ENCODE peak calls at places on chromosomes 6 and 20, in six cellular contexts. D is WTC11, W is K562, K is H1, Z is HepG2, E is GM12878. A is an unnamed sample.

GRCh38 chr20:63619086-63619485 is 7.8 kb downstream of the GMEB2 start:
- DNase-seq in D (no peak), W (no peak), K (no peak), Z (no peak), E (no peak), A (no peak)

GRCh38 chr6:5084787-5085637 is at the start of gene PPP1R3G:
- DNase-seq in D (peak; percentile 44), W (peak; percentile 27), K (peak; percentile 75), Z (no peak), E (no peak), A (peak; percentile 50)

GRCh38 chr6:101090281-101090680 is 209.2 kb upstream of the ASCC3 start:
- DNase-seq in D (no peak), W (no peak), K (no peak), Z (no peak), E (no peak), A (no peak)

GRCh38 chr6:136344420-136344819 is 54.8 kb upstream of the BCLAF1 start:
- DNase-seq in D (no peak), W (no peak), K (no peak), Z (no peak), E (no peak), A (no peak)

GRCh38 chr20:3679749-3680700 is 1.8 kb downstream of the ADAM33 start:
- DNase-seq in D (peak; percentile 42), W (no peak), K (no peak), Z (no peak), E (no peak), A (peak; percentile 66)

GRCh38 chr20:5030348-5031205 is 29.3 kb upstream of the SLC23A2 start:
- DNase-seq in D (no peak), W (no peak), K (no peak), Z (no peak), E (no peak), A (no peak)

GRCh38 chr20:10239954-10240353 is 21.3 kb downstream of the SNAP25 start:
- DNase-seq in D (no peak), W (no peak), K (no peak), Z (peak; percentile 58), E (no peak), A (no peak)

GRCh38 chr20:5078399-5078958 is 41.3 kb downstream of the PCNA start:
- DNase-seq in D (no peak), W (peak; percentile 43), K (no peak), Z (peak; percentile 60), E (peak; percentile 98), A (no peak)

GRCh38 chr6:129497591-129498555 is 212.1 kb downstream of the ARHGAP18 start:
- DNase-seq in D (no peak), W (no peak), K (no peak), Z (no peak), E (no peak), A (no peak)

GRCh38 chr20:4375881-4376280 is 345.8 kb upstream of the PRND start:
- DNase-seq in D (no peak), W (no peak), K (no peak), Z (no peak), E (no peak), A (no peak)

GRCh38 chr20:17673082-17673481 is 9.0 kb downstream of the RRBP1 start:
- DNase-seq in D (no peak), W (no peak), K (no peak), Z (no peak), E (no peak), A (no peak)

GRCh38 chr6:154448448-154449096 is 61.9 kb downstream of the CNKSR3 start:
- DNase-seq in D (no peak), W (peak; percentile 41), K (no peak), Z (no peak), E (no peak), A (peak; percentile 43)

GRCh38 chr6:701696-702479 is 8.9 kb upstream of the EXOC2 start:
- DNase-seq in D (peak; percentile 30), W (no peak), K (no peak), Z (peak; percentile 39), E (no peak), A (peak; percentile 54)

GRCh38 chr6:113381957-113382356 is 475.2 kb upstream of the MARCKS start:
- DNase-seq in D (no peak), W (no peak), K (no peak), Z (no peak), E (peak; percentile 55), A (peak; percentile 13)

GRCh38 chr6:4466260-4466659 is 309.9 kb upstream of the CDYL start:
- DNase-seq in D (no peak), W (no peak), K (no peak), Z (no peak), E (no peak), A (no peak)

GRCh38 chr20:50315811-50316551 is 125.4 kb downstream of the CEBPB start:
- DNase-seq in D (no peak), W (no peak), K (no peak), Z (no peak), E (no peak), A (no peak)

GRCh38 chr6:21594427-21595264 is 1.1 kb downstream of the SOX4 start:
- DNase-seq in D (peak; percentile 21), W (no peak), K (no peak), Z (peak; percentile 29), E (no peak), A (peak; percentile 33)

GRCh38 chr6:3732345-3733141 is 19.0 kb downstream of the PXDC1 start:
- DNase-seq in D (peak; percentile 83), W (peak; percentile 84), K (peak; percentile 85), Z (peak; percentile 64), E (no peak), A (peak; percentile 91)

GRCh38 chr6:25169551-25170335 is 109.4 kb upstream of the CARMIL1 start:
- DNase-seq in D (no peak), W (no peak), K (no peak), Z (no peak), E (no peak), A (no peak)
- TF ChIP-seq CREB1 in D (no peak), W (no peak), K (no peak), Z (no peak), E (no peak), A (no peak)

DNA sequence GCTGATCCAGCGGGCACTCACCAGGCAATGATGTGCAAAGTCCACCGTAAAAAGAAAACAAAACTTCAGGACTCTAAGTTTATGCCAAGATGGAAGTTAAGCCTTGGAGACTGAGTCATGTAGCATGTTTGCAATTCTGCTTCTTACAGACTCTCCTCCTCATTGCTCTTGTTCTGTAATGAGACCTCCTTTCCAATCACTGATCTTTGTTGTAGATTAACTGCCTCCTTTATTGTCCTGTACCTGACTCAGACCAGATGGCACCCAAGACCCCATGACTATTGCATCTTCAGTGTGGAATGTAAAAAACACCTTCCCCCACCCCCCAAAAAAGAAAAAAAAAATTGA is 11.2 kb downstream of the NEU1 start:
- DNase-seq in D (no peak), W (no peak), K (no peak), Z (no peak), E (no peak), A (no peak)
- TF ChIP-seq CREB1 in D (no peak), W (no peak), K (no peak), Z (no peak), E (no peak), A (no peak)

GRCh38 chr6:90493332-90493731 is 93.5 kb downstream of the MAP3K7 start:
- DNase-seq in D (no peak), W (no peak), K (no peak), Z (no peak), E (no peak), A (no peak)
- TF ChIP-seq CREB1 in D (no peak), W (no peak), K (no peak), Z (no peak), E (no peak), A (no peak)

GRCh38 chr20:61331542-61331941 is 79.5 kb downstream of the CDH4 start:
- DNase-seq in D (no peak), W (no peak), K (no peak), Z (no peak), E (no peak), A (no peak)
- TF ChIP-seq CREB1 in D (no peak), W (no peak), K (no peak), Z (no peak), E (no peak), A (no peak)

GRCh38 chr20:23444859-23445258 is 5.4 kb downstream of the CSTL1 start:
- DNase-seq in D (no peak), W (no peak), K (no peak), Z (no peak), E (no peak), A (no peak)
- TF ChIP-seq CREB1 in D (no peak), W (no peak), K (no peak), Z (no peak), E (no peak), A (no peak)

DNA sequence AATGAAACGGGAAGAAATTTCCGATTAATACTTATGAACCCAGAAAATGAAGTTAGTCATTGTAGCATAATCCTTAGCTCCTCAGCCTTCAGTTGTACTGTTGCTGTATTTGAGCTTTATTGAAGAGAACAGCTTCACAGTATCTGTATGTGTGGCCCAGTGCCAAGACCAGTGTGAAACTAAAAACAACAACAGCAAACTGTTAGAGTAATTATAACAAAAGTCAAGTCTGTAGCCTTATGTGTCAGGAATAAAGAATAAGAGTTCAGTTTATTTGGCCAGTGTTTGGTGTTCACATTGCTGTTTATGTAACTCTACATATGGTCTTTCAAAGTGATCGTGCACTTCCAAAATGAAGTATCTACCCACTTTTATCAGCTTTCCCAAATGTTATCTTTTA is 70.9 kb downstream of the ARID1B start:
- DNase-seq in D (no peak), W (no peak), K (no peak), Z (no peak), E (no peak), A (no peak)
- TF ChIP-seq CREB1 in D (no peak), W (no peak), K (no peak), Z (no peak), E (no peak), A (no peak)

GRCh38 chr6:12064125-12064524 is 52.0 kb downstream of the HIVEP1 start:
- DNase-seq in D (no peak), W (no peak), K (no peak), Z (no peak), E (no peak), A (no peak)
- TF ChIP-seq CREB1 in D (no peak), W (no peak), K (no peak), Z (no peak), E (peak; percentile 42), A (no peak)

DNA sequence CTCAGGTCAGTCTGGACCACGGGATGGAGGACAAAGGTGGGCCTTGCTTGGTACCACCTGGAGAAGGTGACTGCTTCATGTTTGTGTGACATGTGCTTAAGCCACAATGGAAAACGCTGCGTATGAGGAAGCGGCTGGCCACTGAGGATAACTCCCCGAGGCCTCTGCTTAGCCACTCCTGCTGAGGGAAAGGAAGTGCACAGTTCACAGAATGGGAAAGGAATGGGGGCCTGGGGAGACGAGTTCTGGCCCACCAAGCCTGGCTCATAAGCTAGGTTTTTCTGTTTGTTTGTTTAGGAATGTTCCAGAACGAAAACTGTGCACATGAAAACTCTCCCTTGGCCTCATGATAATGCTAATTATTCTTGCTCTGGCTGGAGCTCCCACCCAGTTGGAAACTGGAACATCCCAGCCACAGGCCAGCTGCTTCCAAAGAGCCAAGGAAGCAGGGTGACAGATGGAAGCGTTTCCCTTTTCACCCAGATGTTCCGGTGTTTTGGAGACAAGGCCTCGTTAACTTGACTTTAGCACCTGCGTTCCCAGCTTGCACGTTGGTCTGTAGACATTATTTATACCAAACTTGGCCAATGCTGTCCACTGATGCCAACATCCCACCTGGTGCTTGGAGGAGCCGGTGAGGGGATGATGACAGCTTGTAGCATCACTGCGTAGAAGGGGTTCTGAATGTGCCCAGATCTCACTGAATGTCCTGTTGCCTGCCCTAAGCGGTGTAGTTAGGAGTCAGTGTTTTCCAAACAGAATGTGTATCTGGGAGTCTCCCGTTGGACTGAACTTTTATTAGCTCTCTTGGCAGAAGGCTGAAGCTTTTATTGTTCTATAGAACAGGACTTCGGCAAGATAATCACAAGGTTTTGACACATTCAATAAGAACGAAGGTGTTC is 34.5 kb downstream of the APCDD1L start:
- DNase-seq in D (no peak), W (no peak), K (no peak), Z (no peak), E (no peak), A (no peak)
- TF ChIP-seq CREB1 in D (no peak), W (no peak), K (no peak), Z (no peak), E (no peak), A (no peak)

A was measured in GM23338.